ENCODE peak calls at places on chromosomes 7 and 10, in four cellular contexts. G is prostate gland; T is HCT116; D is CD8-positive, alpha-beta T cell. B is an unnamed sample.

GRCh38 chr7:50766106-50766505 is 16.6 kb downstream of the GRB10 start:
- DNase-seq in G (no peak), T (no peak), D (no peak), B (no peak)

GRCh38 chr7:92362131-92362530 is 85.2 kb upstream of the GATAD1 start:
- DNase-seq in G (no peak), T (no peak), D (no peak), B (no peak)

GRCh38 chr7:142478479-142479220 is 220.8 kb upstream of the PRSS58 start:
- DNase-seq in G (no peak), T (peak), D (peak), B (no peak)

GRCh38 chr7:13839063-13839462 is 150.4 kb downstream of the ETV1 start:
- DNase-seq in G (no peak), T (no peak), D (no peak), B (no peak)

GRCh38 chr7:18450021-18450420 is 45.5 kb upstream of the HDAC9 start:
- DNase-seq in G (no peak), T (no peak), D (no peak), B (no peak)

GRCh38 chr7:69367785-69368184 is 230.5 kb upstream of the AUTS2 start:
- DNase-seq in G (no peak), T (no peak), D (no peak), B (no peak)

GRCh38 chr7:49763791-49764190 is 9.6 kb upstream of the VWC2 start:
- DNase-seq in G (no peak), T (no peak), D (no peak), B (no peak)

GRCh38 chr10:23886355-23886754 is 322.6 kb upstream of the KIAA1217 start:
- DNase-seq in G (no peak), T (no peak), D (no peak), B (no peak)

GRCh38 chr7:116271980-116272886 is 61.9 kb downstream of the TES start:
- DNase-seq in G (peak), T (peak), D (no peak), B (no peak)

GRCh38 chr10:33413093-33413442 is 78.6 kb upstream of the NRP1 start:
- DNase-seq in G (no peak), T (no peak), D (no peak), B (no peak)

GRCh38 chr10:62708569-62708968 is 96.0 kb upstream of the ADO start:
- DNase-seq in G (no peak), T (no peak), D (no peak), B (no peak)

GRCh38 chr10:126500866-126501265 is 112.6 kb upstream of the ADAM12 start:
- DNase-seq in G (no peak), T (no peak), D (no peak), B (no peak)

GRCh38 chr7:74462707-74463100 is 9.0 kb downstream of the GTF2IRD1 start:
- DNase-seq in G (no peak), T (no peak), D (no peak), B (no peak)

GRCh38 chr7:157869793-157870192 is 533.0 kb downstream of the DNAJB6 start:
- DNase-seq in G (no peak), T (no peak), D (no peak), B (no peak)

GRCh38 chr7:42691030-42691639 is 220.7 kb downstream of the C7orf25 start:
- DNase-seq in G (peak), T (peak), D (no peak), B (no peak)

GRCh38 chr7:151598045-151598444 is 78.3 kb upstream of the RHEB start:
- DNase-seq in G (no peak), T (peak), D (no peak), B (no peak)

GRCh38 chr10:126576336-126576735 is 94.2 kb downstream of the C10orf90 start:
- DNase-seq in G (no peak), T (no peak), D (no peak), B (no peak)

GRCh38 chr7:131501422-131501821 is 55.0 kb downstream of the PODXL start:
- DNase-seq in G (no peak), T (no peak), D (peak), B (no peak)

GRCh38 chr7:30865821-30866220 is 45.8 kb upstream of the AQP1 start:
- DNase-seq in G (no peak), T (no peak), D (no peak), B (no peak)

GRCh38 chr7:44975331-44976039 is 3.3 kb downstream of the MYO1G start:
- DNase-seq in G (no peak), T (no peak), D (no peak), B (no peak)

GRCh38 chr7:148588891-148589215 is 1.7 kb upstream of the C7orf33 start:
- DNase-seq in G (no peak), T (no peak), D (no peak), B (no peak)

GRCh38 chr10:61063035-61063434 is 119.0 kb upstream of the RHOBTB1 start:
- DNase-seq in G (peak), T (no peak), D (no peak), B (no peak)

GRCh38 chr10:43854042-43854441 is 205.4 kb upstream of the ZNF32 start:
- DNase-seq in G (no peak), T (peak), D (no peak), B (no peak)

GRCh38 chr7:139767561-139767982 is 10.2 kb downstream of the HIPK2 start:
- DNase-seq in G (no peak), T (no peak), D (no peak), B (no peak)

GRCh38 chr10:128186959-128187787 is 61.0 kb upstream of the MKI67 start:
- DNase-seq in G (no peak), T (no peak), D (peak), B (no peak)
- H3K27ac ChIP-seq in G (no peak), T (no peak), D (peak), B (no peak)

GRCh38 chr7:1967512-1968396 is 265.0 kb downstream of the MAD1L1 start:
- DNase-seq in G (no peak), T (no peak), D (no peak), B (peak)

GRCh38 chr7:1964556-1964912 is 268.2 kb downstream of the MAD1L1 start:
- DNase-seq in G (no peak), T (no peak), D (no peak), B (no peak)

GRCh38 chr7:1966631-1967200 is 266.0 kb downstream of the MAD1L1 start:
- DNase-seq in G (no peak), T (no peak), D (no peak), B (no peak)

GRCh38 chr7:1964913-1965578 is 267.7 kb downstream of the MAD1L1 start:
- DNase-seq in G (no peak), T (no peak), D (no peak), B (peak)

DNA sequence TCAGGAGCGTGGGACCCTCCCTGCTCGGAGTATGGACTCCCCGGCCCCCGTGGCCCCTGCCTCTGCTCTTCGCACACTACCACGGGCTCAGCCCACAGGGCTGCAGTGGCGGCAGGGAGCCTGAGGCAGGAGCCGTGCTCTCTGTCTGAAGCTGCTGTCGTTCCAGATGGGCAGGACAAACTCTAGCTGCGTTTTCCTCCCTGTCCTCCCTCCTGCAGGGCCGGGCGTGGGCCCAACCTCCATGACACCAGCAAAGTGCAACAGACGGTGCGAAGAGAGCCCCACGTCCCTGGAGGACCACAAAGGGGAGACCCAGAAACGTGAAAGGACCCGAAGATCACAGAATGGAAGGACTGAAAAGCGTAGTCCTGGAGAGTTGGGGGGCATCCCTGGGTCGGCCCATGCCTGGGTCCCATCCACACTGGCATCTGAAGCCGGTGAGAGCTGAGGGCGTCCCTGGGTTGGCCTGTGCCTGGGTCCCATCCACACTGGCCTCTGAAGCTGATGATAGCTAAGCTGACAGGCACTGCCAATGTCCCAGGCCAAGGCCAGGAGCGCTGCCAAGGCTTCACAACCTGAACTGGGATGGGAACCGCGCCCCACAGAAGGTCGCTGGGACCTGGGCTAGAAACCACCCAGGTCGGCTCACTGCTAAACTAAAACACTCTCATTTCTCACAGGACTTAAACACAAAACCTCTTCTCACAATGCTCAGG is 267.0 kb downstream of the MAD1L1 start:
- DNase-seq in G (no peak), T (no peak), D (no peak), B (peak)
- H3K27ac ChIP-seq in G (no peak), T (no peak), D (no peak), B (peak)

GRCh38 chr10:97600616-97601015 is 11.1 kb downstream of the C10orf62 start:
- DNase-seq in G (no peak), T (no peak), D (no peak), B (no peak)
- H3K27ac ChIP-seq in G (no peak), T (no peak), D (no peak), B (peak)

DNA sequence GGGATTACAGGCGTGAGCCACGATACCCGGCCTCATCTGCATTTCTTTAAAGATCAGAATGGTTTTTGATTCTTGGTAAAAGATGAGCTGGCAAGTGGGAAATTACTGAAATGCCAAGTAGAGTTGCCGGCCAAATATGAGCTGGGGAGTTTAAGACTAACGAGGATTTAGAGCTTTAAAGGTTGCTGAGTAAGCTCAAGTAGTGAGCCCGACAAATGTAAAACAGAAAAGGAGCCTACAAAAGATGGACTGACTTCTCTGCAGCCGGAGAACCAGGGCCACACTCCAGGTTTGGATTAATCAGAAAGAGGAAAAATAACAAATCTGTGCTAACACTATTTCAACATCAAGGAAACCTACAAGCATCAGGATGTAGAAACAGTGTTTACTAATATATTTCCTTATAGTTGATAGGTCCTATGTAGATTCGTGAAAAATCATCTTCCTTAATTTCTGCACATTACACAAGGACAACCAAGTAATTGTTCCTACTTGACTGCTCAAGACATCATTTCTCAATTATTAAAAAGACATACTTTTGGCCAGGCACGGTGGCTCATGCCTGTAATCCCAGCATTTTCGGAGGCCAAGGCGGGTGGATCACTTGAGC is 49.6 kb downstream of the MPP7 start:
- DNase-seq in G (no peak), T (no peak), D (no peak), B (no peak)
- H3K27ac ChIP-seq in G (no peak), T (peak), D (no peak), B (no peak)

GRCh38 chr7:128801667-128802066 is 9.9 kb downstream of the CCDC136 start:
- DNase-seq in G (no peak), T (no peak), D (no peak), B (no peak)
- H3K27ac ChIP-seq in G (no peak), T (no peak), D (no peak), B (no peak)

GRCh38 chr7:77309714-77310220 is 106.4 kb downstream of the GSAP start:
- DNase-seq in G (no peak), T (no peak), D (no peak), B (no peak)
- H3K27ac ChIP-seq in G (no peak), T (no peak), D (no peak), B (no peak)

GRCh38 chr7:3380034-3380433 is 79.0 kb downstream of the SDK1 start:
- DNase-seq in G (no peak), T (no peak), D (no peak), B (no peak)

GRCh38 chr7:3378390-3379120 is 77.5 kb downstream of the SDK1 start:
- DNase-seq in G (no peak), T (no peak), D (no peak), B (no peak)

DNA sequence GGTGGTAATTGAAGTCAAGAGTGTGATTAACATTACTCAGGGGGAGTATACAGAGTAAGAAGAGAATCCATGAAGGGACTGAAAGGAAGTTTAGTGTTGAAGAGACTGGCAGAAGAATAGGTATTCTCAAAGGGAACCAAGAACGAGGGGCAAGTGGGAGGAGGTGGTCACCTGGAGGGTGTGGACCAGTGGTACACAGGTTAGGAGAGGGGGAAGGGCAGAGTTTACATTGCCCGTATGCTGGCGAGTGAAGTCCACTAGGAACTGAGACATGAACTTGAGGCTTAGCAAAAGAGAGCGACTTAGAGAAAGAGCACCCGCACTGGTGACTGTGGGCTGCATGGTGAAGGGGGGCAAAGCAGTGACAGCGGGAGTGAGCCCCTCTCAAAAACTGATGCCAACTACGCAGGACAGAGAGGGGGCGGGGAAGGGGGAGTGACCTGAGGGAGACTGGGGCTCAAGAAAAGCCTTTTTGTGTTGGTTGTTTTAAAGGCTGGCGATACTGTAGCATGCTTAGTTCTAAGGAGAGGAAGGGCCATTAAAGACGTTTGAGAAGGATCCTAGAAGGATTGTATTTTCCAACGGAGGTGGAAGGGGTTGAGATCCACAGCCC is 80.1 kb downstream of the SDK1 start:
- DNase-seq in G (no peak), T (no peak), D (no peak), B (no peak)
- H3K27ac ChIP-seq in G (no peak), T (no peak), D (no peak), B (no peak)